ENCODE peak calls at places on chromosomes 6 and 20, in four cellular contexts. D is MM.1S, P is HCT116, K is GM23248. Y is an unnamed sample.

GRCh38 chr6:148874698-148875293 is 128.0 kb downstream of the UST start:
- DNase-seq in D (no peak), P (no peak), K (peak; percentile 62), Y (no peak)

GRCh38 chr20:50029697-50030428 is 47.1 kb downstream of the SNAI1 start:
- DNase-seq in D (no peak), P (no peak), K (peak; percentile 98), Y (peak; percentile 83)

GRCh38 chr20:20267685-20268429 is 100.0 kb upstream of the INSM1 start:
- DNase-seq in D (no peak), P (no peak), K (no peak), Y (no peak)

GRCh38 chr6:75308250-75308988 is 23.8 kb upstream of the TMEM30A start:
- DNase-seq in D (no peak), P (no peak), K (no peak), Y (no peak)

GRCh38 chr20:45136911-45137310 is 12.6 kb upstream of the WFDC12 start:
- DNase-seq in D (no peak), P (no peak), K (no peak), Y (no peak)

GRCh38 chr6:52373294-52373693 is 11.3 kb downstream of the PAQR8 start:
- DNase-seq in D (no peak), P (no peak), K (no peak), Y (no peak)

GRCh38 chr6:30845183-30845582 is 39.1 kb upstream of the DDR1 start:
- DNase-seq in D (no peak), P (no peak), K (no peak), Y (no peak)

GRCh38 chr20:35314460-35315198 is 22.4 kb upstream of the FAM83C start:
- DNase-seq in D (no peak), P (no peak), K (no peak), Y (no peak)

GRCh38 chr20:25548613-25549086 is 36.7 kb downstream of the NINL start:
- DNase-seq in D (no peak), P (no peak), K (no peak), Y (no peak)

GRCh38 chr20:11745160-11745559 is 172.5 kb upstream of the BTBD3 start:
- DNase-seq in D (no peak), P (no peak), K (no peak), Y (no peak)

GRCh38 chr20:25283221-25283951 is 35.5 kb downstream of the PYGB start:
- DNase-seq in D (no peak), P (no peak), K (no peak), Y (no peak)

GRCh38 chr20:33015700-33016580 is 8.4 kb downstream of the BPIFB2 start:
- DNase-seq in D (no peak), P (no peak), K (no peak), Y (no peak)

GRCh38 chr20:1119128-1119505 is 715 bp downstream of the PSMF1 start:
- DNase-seq in D (no peak), P (no peak), K (peak; percentile 28), Y (peak; percentile 21)

GRCh38 chr6:105794263-105794662 is 291.9 kb upstream of the PRDM1 start:
- DNase-seq in D (no peak), P (no peak), K (peak; percentile 55), Y (peak; percentile 42)

GRCh38 chr6:92559611-92560010 is 859.7 kb downstream of the EPHA7 start:
- DNase-seq in D (no peak), P (no peak), K (no peak), Y (no peak)

GRCh38 chr20:37333848-37334318 is 12.1 kb upstream of the SRC start:
- DNase-seq in D (no peak), P (no peak), K (no peak), Y (no peak)

GRCh38 chr6:55040102-55040848 is 134.0 kb upstream of the HCRTR2 start:
- DNase-seq in D (no peak), P (no peak), K (peak; percentile 88), Y (peak; percentile 92)

GRCh38 chr20:32966881-32967781 is 37.1 kb downstream of the SUN5 start:
- DNase-seq in D (no peak), P (no peak), K (no peak), Y (no peak)

GRCh38 chr6:67630146-67630545 is 1004.9 kb upstream of the ADGRB3 start:
- DNase-seq in D (peak; percentile 19), P (no peak), K (peak; percentile 1), Y (peak; percentile 64)

GRCh38 chr6:118810420-118811027 is 83.4 kb upstream of the ASF1A start:
- DNase-seq in D (no peak), P (no peak), K (no peak), Y (no peak)

GRCh38 chr6:167467793-167468431 is 143.0 kb downstream of the TTLL2 start:
- DNase-seq in D (no peak), P (no peak), K (no peak), Y (no peak)

GRCh38 chr20:13183005-13183404 is 38.1 kb upstream of the ISM1 start:
- DNase-seq in D (no peak), P (no peak), K (no peak), Y (no peak)

GRCh38 chr6:97901531-97901930 is 618.5 kb upstream of the MMS22L start:
- DNase-seq in D (no peak), P (no peak), K (no peak), Y (no peak)

GRCh38 chr20:6029538-6029937 is 24.3 kb downstream of the LRRN4 start:
- DNase-seq in D (no peak), P (no peak), K (peak; percentile 62), Y (peak; percentile 65)

GRCh38 chr6:142121342-142121741 is 11.4 kb upstream of the GJE1 start:
- DNase-seq in D (no peak), P (no peak), K (no peak), Y (no peak)

GRCh38 chr20:45445805-45446562 is 23.6 kb upstream of the WFDC2 start:
- DNase-seq in D (peak; percentile 56), P (peak; percentile 45), K (peak; percentile 45), Y (peak; percentile 76)

GRCh38 chr6:32483968-32484613 is 44.4 kb downstream of the HLA-DRA start:
- DNase-seq in D (no peak), P (no peak), K (no peak), Y (no peak)

GRCh38 chr20:35292504-35293285 is 470 bp upstream of the FAM83C start:
- DNase-seq in D (no peak), P (no peak), K (no peak), Y (no peak)

GRCh38 chr20:58147628-58148370 is 80.7 kb downstream of the ANKRD60 start:
- DNase-seq in D (no peak), P (no peak), K (no peak), Y (no peak)

GRCh38 chr20:57329608-57330221 is at the start of gene SPO11:
- DNase-seq in D (peak; percentile 28), P (no peak), K (no peak), Y (no peak)

GRCh38 chr20:18811186-18811585 is 2.4 kb upstream of the SCP2D1 start:
- DNase-seq in D (no peak), P (no peak), K (no peak), Y (no peak)

GRCh38 chr6:15021074-15021473 is 224.8 kb upstream of the JARID2 start:
- DNase-seq in D (no peak), P (no peak), K (no peak), Y (no peak)
- H3K9ac ChIP-seq in D (no peak overlapping the region), P (no peak overlapping the region), K (no peak overlapping the region), Y (no peak overlapping the region)

GRCh38 chr6:90285611-90286381 is 10.8 kb downstream of the BACH2 start:
- DNase-seq in D (peak; percentile 98), P (peak; percentile 76), K (peak; percentile 96), Y (peak; percentile 80)

GRCh38 chr6:90288404-90288803 is 8.2 kb downstream of the BACH2 start:
- DNase-seq in D (no peak), P (no peak), K (peak; percentile 24), Y (peak; percentile 27)

GRCh38 chr6:90284236-90284744 is 12.4 kb downstream of the BACH2 start:
- DNase-seq in D (peak; percentile 57), P (peak; percentile 86), K (peak; percentile 95), Y (peak; percentile 90)

GRCh38 chr6:90284745-90285481 is 11.7 kb downstream of the BACH2 start:
- DNase-seq in D (peak; percentile 89), P (peak; percentile 56), K (peak; percentile 52), Y (peak; percentile 60)

DNA sequence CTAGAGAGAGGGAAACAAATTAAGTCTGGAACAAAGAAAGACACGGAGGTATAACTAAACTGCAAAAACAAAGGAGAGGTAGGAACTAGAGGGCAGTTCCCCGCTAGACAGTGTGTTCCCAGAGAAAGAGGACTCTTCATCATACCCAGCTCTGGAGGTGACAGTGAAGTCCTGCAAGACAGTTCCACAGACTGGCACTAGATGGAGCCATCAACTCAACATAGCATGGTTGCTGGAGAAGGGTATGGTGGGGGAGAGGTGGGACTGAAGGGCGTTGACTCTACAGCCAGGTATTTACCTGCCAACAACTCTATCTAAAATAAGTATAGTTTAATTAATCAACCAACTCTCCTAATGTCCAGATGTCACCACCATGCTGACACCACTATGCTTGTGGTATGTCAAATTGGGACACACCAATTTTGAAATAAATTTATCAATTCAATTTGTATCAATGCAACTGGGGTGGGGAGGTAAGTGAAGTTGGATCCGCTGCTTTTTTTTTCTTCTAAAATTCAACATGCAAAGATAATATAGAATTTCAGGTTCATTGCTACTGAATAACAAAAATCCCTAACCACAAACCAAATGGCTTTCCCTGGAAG is 9.7 kb downstream of the BACH2 start:
- DNase-seq in D (peak; percentile 76), P (peak; percentile 72), K (peak; percentile 31), Y (peak; percentile 72)
- H3K36me3 ChIP-seq in D (no peaks in the 10 kb centered on the region), P (no peaks in the 10 kb centered on the region), K (no peaks in the 10 kb centered on the region), Y (no peaks in the 10 kb centered on the region)

GRCh38 chr6:44503471-44503870 is 116.0 kb downstream of the CDC5L start:
- DNase-seq in D (no peak), P (no peak), K (no peak), Y (no peak)
- H3K9me2 ChIP-seq in D (no peaks in the 10 kb centered on the region), P (no peaks in the 10 kb centered on the region), K (no peaks in the 10 kb centered on the region), Y (peaks cover 4% of the 10 kb centered on the region)

GRCh38 chr6:37176268-37177082 is 6.5 kb downstream of the PIM1 start:
- DNase-seq in D (no peak), P (no peak), K (no peak), Y (no peak)
- H3K9ac ChIP-seq in D (no peak overlapping the region), P (no peak overlapping the region), K (no peak overlapping the region), Y (no peak overlapping the region)

DNA sequence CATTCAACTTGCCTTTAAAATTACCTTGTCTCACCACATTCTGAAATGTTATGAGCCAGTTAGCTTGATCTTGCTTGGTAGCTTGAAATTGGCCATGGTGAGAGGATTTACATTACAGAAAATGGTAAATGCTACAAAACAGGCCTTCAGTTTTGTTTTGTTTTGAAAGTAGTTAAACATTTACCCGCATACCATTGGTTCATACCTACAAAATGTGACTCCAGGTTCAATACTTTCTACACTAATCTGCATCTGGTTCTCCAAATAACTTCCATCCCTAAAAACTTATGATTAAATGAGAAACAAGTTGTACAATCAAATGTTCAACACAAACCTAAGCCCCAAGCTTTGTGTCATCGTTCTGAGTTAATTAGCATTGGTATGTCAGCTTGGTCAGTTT is 30.5 kb upstream of the MYBL2 start:
- DNase-seq in D (no peak), P (no peak), K (no peak), Y (no peak)
- H3K36me3 ChIP-seq in D (no peaks in the 10 kb centered on the region), P (peaks cover 16% of the 10 kb centered on the region), K (peaks cover 30% of the 10 kb centered on the region), Y (peaks cover 8% of the 10 kb centered on the region)

GRCh38 chr6:132607544-132608233 is 16.4 kb downstream of the TAAR2 start:
- DNase-seq in D (no peak), P (no peak), K (no peak), Y (peak; percentile 52)

GRCh38 chr6:132614554-132614953 is 9.5 kb downstream of the TAAR2 start:
- DNase-seq in D (peak; percentile 66), P (peak; percentile 7), K (no peak), Y (peak; percentile 87)

GRCh38 chr6:132612449-132613116 is 11.5 kb downstream of the TAAR2 start:
- DNase-seq in D (no peak), P (no peak), K (no peak), Y (no peak)

GRCh38 chr6:132611616-132612015 is 12.5 kb downstream of the TAAR2 start:
- DNase-seq in D (no peak), P (no peak), K (no peak), Y (peak; percentile 57)
- H3K9me2 ChIP-seq in D (no peaks in the 10 kb centered on the region), P (no peaks in the 10 kb centered on the region), K (no peaks in the 10 kb centered on the region), Y (no peaks in the 10 kb centered on the region)